ENCODE peak calls at places on chromosome 17, in nine cellular contexts. Q, R, Z, D, I, C, K, E and O are unnamed samples.

GRCh38 chr17:14372905-14373559 is 72.2 kb downstream of the HS3ST3B1 start:
- DNase-seq in Q (peak), R (no peak), Z (no peak), D (no peak), I (no peak), C (no peak), K (no peak), E (no peak), O (no peak)

GRCh38 chr17:10127819-10128375 is 70.5 kb downstream of the GAS7 start:
- DNase-seq in Q (no peak), R (no peak), Z (peak), D (peak), I (no peak), C (peak), K (no peak), E (no peak), O (no peak)

GRCh38 chr17:45315583-45316270 is 1.1 kb downstream of the MAP3K14 start:
- DNase-seq in Q (no peak), R (no peak), Z (no peak), D (no peak), I (peak), C (no peak), K (no peak), E (peak), O (no peak)

GRCh38 chr17:4492762-4493561 is 5.7 kb upstream of the SPNS2 start:
- DNase-seq in Q (peak), R (no peak), Z (no peak), D (peak), I (peak), C (peak), K (peak), E (peak), O (peak)

GRCh38 chr17:30551666-30552339 is 74.6 kb downstream of the GOSR1 start:
- DNase-seq in Q (no peak), R (no peak), Z (peak), D (no peak), I (no peak), C (no peak), K (no peak), E (no peak), O (no peak)

GRCh38 chr17:69575346-69575761 is 160.9 kb downstream of the MAP2K6 start:
- DNase-seq in Q (no peak), R (no peak), Z (no peak), D (peak), I (no peak), C (no peak), K (peak), E (peak), O (no peak)

GRCh38 chr17:202501-202951 is 21.1 kb upstream of the DOC2B start:
- DNase-seq in Q (no peak), R (no peak), Z (no peak), D (no peak), I (no peak), C (no peak), K (no peak), E (no peak), O (no peak)

GRCh38 chr17:53837131-53837530 is 14.4 kb downstream of the KIF2B start:
- DNase-seq in Q (no peak), R (no peak), Z (no peak), D (no peak), I (no peak), C (no peak), K (no peak), E (no peak), O (no peak)

GRCh38 chr17:37405955-37406634 is 541 bp downstream of the ACACA start:
- DNase-seq in Q (no peak), R (no peak), Z (no peak), D (no peak), I (peak), C (no peak), K (no peak), E (no peak), O (no peak)

GRCh38 chr17:32335647-32336046 is 6.3 kb downstream of the C17orf75 start:
- DNase-seq in Q (no peak), R (no peak), Z (no peak), D (peak), I (peak), C (no peak), K (no peak), E (no peak), O (no peak)

GRCh38 chr17:62650587-62650986 is 23.1 kb downstream of the MRC2 start:
- DNase-seq in Q (no peak), R (no peak), Z (no peak), D (no peak), I (peak), C (no peak), K (no peak), E (no peak), O (no peak)

GRCh38 chr17:71208111-71208704 is 912.6 kb upstream of the SOX9 start:
- DNase-seq in Q (no peak), R (no peak), Z (no peak), D (peak), I (peak), C (no peak), K (peak), E (peak), O (peak)

GRCh38 chr17:49209061-49209571 is 1.3 kb downstream of the GNGT2 start:
- DNase-seq in Q (no peak), R (no peak), Z (no peak), D (no peak), I (peak), C (no peak), K (peak), E (no peak), O (no peak)

GRCh38 chr17:32102172-32102571 is 40.1 kb upstream of the RHOT1 start:
- DNase-seq in Q (no peak), R (no peak), Z (no peak), D (no peak), I (no peak), C (no peak), K (no peak), E (no peak), O (no peak)

GRCh38 chr17:66715745-66716156 is 119.2 kb upstream of the CACNG5 start:
- DNase-seq in Q (peak), R (no peak), Z (no peak), D (peak), I (peak), C (peak), K (peak), E (peak), O (peak)

GRCh38 chr17:15973834-15974233 is 25.7 kb downstream of the ZSWIM7 start:
- DNase-seq in Q (no peak), R (no peak), Z (no peak), D (no peak), I (no peak), C (no peak), K (no peak), E (no peak), O (no peak)

GRCh38 chr17:75356260-75356937 is 49.1 kb downstream of the GRB2 start:
- DNase-seq in Q (no peak), R (no peak), Z (no peak), D (no peak), I (no peak), C (no peak), K (no peak), E (no peak), O (no peak)

GRCh38 chr17:82301916-82302497 is 15.4 kb downstream of the CD7 start:
- DNase-seq in Q (no peak), R (no peak), Z (no peak), D (no peak), I (peak), C (no peak), K (no peak), E (no peak), O (no peak)

GRCh38 chr17:76994237-76994637 is 126.0 kb downstream of the MGAT5B start:
- DNase-seq in Q (no peak), R (no peak), Z (no peak), D (no peak), I (no peak), C (no peak), K (no peak), E (no peak), O (no peak)

GRCh38 chr17:64223283-64223682 is 39.8 kb downstream of the TEX2 start:
- DNase-seq in Q (no peak), R (no peak), Z (no peak), D (no peak), I (no peak), C (no peak), K (no peak), E (no peak), O (no peak)

GRCh38 chr17:43658890-43659289 is 2.8 kb downstream of the MEOX1 start:
- DNase-seq in Q (no peak), R (no peak), Z (no peak), D (no peak), I (no peak), C (no peak), K (no peak), E (no peak), O (no peak)

GRCh38 chr17:43651621-43652480 is 9.9 kb downstream of the MEOX1 start:
- DNase-seq in Q (no peak), R (no peak), Z (no peak), D (no peak), I (no peak), C (no peak), K (no peak), E (no peak), O (no peak)

GRCh38 chr17:43659823-43660222 is 1.9 kb downstream of the MEOX1 start:
- DNase-seq in Q (no peak), R (no peak), Z (no peak), D (no peak), I (no peak), C (no peak), K (no peak), E (no peak), O (no peak)

GRCh38 chr17:43660262-43660661 is 1.5 kb downstream of the MEOX1 start:
- DNase-seq in Q (no peak), R (no peak), Z (no peak), D (no peak), I (no peak), C (no peak), K (no peak), E (no peak), O (no peak)

DNA sequence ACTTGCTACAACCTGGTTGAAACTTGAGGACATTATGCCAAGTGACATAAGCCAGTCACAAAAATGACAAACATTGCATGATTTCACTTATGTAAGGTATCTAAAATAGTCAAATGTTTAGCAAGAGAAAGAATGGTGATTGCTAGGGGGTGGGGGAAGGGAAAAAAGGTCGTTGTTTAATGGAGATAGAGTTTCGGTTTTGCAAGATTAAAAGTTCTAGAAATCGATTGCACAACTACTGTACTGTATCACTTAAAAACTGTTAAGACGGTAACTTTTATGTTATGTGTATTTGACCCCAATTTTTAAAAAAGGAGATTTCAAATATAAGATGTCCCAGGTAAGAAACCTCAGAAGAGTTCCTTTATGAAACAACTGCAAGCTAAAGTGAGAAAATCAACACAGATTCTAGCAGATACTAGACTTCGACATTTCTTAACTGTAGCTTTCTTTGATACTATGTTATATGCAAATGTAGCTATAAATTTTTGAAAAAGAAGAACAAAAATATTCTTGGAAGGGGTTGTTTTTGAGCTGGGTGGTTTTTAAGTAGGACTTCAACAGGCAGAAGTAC is 5.9 kb downstream of the MEOX1 start:
- DNase-seq in Q (no peak), R (no peak), Z (no peak), D (no peak), I (no peak), C (no peak), K (no peak), E (no peak), O (no peak)
- H3K27ac ChIP-seq in Q (no peak), R (no peak), Z (no peak), D (no peak), I (no peak), C (no peak), K (no peak), E (no peak), O (no peak)

GRCh38 chr17:6080711-6081430 is 10.7 kb downstream of the WSCD1 start:
- DNase-seq in Q (no peak), R (no peak), Z (no peak), D (no peak), I (no peak), C (no peak), K (no peak), E (no peak), O (no peak)

GRCh38 chr17:6079155-6079554 is 9.0 kb downstream of the WSCD1 start:
- DNase-seq in Q (no peak), R (no peak), Z (no peak), D (no peak), I (no peak), C (no peak), K (no peak), E (no peak), O (no peak)

GRCh38 chr17:6079960-6080359 is 9.8 kb downstream of the WSCD1 start:
- DNase-seq in Q (no peak), R (no peak), Z (no peak), D (no peak), I (no peak), C (no peak), K (no peak), E (no peak), O (no peak)

GRCh38 chr17:6077746-6078145 is 7.6 kb downstream of the WSCD1 start:
- DNase-seq in Q (no peak), R (no peak), Z (no peak), D (no peak), I (no peak), C (no peak), K (no peak), E (no peak), O (no peak)

GRCh38 chr17:6078370-6078950 is 8.3 kb downstream of the WSCD1 start:
- DNase-seq in Q (no peak), R (no peak), Z (no peak), D (no peak), I (no peak), C (no peak), K (no peak), E (no peak), O (no peak)
- H3K27ac ChIP-seq in Q (no peak), R (peak), Z (no peak), D (no peak), I (no peak), C (no peak), K (no peak), E (no peak), O (no peak)

DNA sequence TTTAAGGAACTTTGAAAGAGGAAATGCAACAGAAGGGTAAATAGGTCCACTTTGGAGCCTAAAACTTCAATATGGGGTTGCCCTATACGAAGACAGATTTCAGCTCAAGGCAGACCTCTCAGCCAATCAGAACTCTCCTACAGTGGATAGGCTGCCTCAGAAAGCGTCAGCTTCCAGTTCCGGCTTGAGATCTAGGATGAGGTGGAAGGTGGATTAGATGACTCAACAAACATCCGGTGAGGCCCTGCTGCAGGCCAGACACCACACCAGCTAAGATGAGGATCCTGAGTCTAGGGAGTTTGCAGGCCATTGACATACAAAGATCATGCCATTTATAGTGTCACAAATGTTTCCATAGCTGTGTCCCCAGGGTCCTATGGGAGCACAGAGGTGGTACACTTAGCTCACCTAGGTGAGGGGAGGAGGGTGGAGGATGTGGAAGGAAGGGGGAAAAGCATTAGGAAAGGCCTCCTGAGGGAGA is 7.9 kb upstream of the MFSD6L start:
- DNase-seq in Q (no peak), R (no peak), Z (no peak), D (no peak), I (no peak), C (no peak), K (no peak), E (peak), O (no peak)
- H3K27ac ChIP-seq in Q (no peak), R (no peak), Z (no peak), D (no peak), I (no peak), C (no peak), K (no peak), E (no peak), O (no peak)

GRCh38 chr17:42174126-42174783 is 6.7 kb downstream of the KCNH4 start:
- DNase-seq in Q (no peak), R (no peak), Z (no peak), D (no peak), I (no peak), C (no peak), K (no peak), E (no peak), O (no peak)
- H3K27ac ChIP-seq in Q (no peak), R (no peak), Z (no peak), D (no peak), I (no peak), C (no peak), K (no peak), E (no peak), O (no peak)